ENCODE peak calls at places on chromosomes 7 and 10, in five cellular contexts. M is ascending aorta; G is stomach; H is CD8-positive, alpha-beta memory T cell; Z is CD8-positive, alpha-beta T cell. X is an unnamed sample.

GRCh38 chr7:116871061-116871700 is 8.8 kb downstream of the CAPZA2 start:
- DNase-seq in M (no peak), G (no peak), H (no peak), Z (no peak), X (no peak)

GRCh38 chr10:124171561-124171960 is 78.2 kb upstream of the CHST15 start:
- DNase-seq in M (no peak), G (no peak), H (no peak), Z (no peak), X (no peak)

GRCh38 chr7:91285966-91286365 is 21.7 kb downstream of the FZD1 start:
- DNase-seq in M (no peak), G (no peak), H (no peak), Z (no peak), X (no peak)

GRCh38 chr7:148303295-148304013 is 287.1 kb upstream of the C7orf33 start:
- DNase-seq in M (no peak), G (no peak), H (no peak), Z (no peak), X (no peak)

GRCh38 chr10:12707461-12708185 is 293.9 kb downstream of the CCDC3 start:
- DNase-seq in M (no peak), G (peak; percentile 24), H (no peak), Z (no peak), X (no peak)

GRCh38 chr7:115693779-115694178 is 336.8 kb downstream of the TFEC start:
- DNase-seq in M (no peak), G (no peak), H (no peak), Z (no peak), X (no peak)

GRCh38 chr10:60021324-60021723 is 115.0 kb upstream of the CCDC6 start:
- DNase-seq in M (no peak), G (no peak), H (no peak), Z (no peak), X (no peak)

GRCh38 chr7:7203813-7204575 is 21.6 kb downstream of the C1GALT1 start:
- DNase-seq in M (no peak), G (no peak), H (no peak), Z (no peak), X (no peak)

GRCh38 chr10:60434418-60435046 is 44.9 kb upstream of the ANK3 start:
- DNase-seq in M (no peak), G (no peak), H (no peak), Z (no peak), X (no peak)

DNA sequence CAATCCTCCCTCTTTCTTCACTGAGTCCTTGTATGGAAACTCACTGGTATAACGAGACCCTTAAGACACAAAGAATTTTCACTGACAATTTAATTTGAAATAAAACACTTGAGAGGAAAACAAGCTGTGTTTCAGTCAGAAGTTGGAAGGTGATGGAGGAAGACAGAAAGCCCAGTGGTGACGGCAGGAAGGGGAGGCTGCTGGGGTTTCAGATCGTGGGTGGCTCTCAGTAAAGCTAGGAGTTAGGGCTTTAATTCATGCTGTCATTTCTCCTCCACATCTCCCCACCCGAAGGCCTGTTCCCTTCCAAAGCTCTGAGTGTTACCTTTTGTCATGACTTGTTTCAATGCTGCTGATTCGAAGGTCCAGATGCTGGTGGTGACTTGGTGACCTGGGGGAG is 605.2 kb upstream of the DPP6 start:
- DNase-seq in M (no peak), G (no peak), H (no peak), Z (no peak), X (no peak)
- H3K4me3 ChIP-seq in M (no peak overlapping the region), G (no peak overlapping the region), H (no peak overlapping the region), Z (no peak overlapping the region), X (no peak overlapping the region)

GRCh38 chr7:143040209-143040710 is 11.9 kb upstream of the OR6V1 start:
- DNase-seq in M (no peak), G (no peak), H (no peak), Z (no peak), X (no peak)

GRCh38 chr7:143042821-143043271 is 9.3 kb upstream of the OR6V1 start:
- DNase-seq in M (no peak), G (no peak), H (no peak), Z (no peak), X (no peak)

GRCh38 chr7:143043391-143043790 is 8.8 kb upstream of the OR6V1 start:
- DNase-seq in M (no peak), G (no peak), H (no peak), Z (no peak), X (no peak)

GRCh38 chr7:143041346-143041745 is 10.8 kb upstream of the OR6V1 start:
- DNase-seq in M (no peak), G (no peak), H (no peak), Z (no peak), X (no peak)

GRCh38 chr7:143042159-143042820 is 9.9 kb upstream of the OR6V1 start:
- DNase-seq in M (no peak), G (no peak), H (no peak), Z (no peak), X (no peak)
- H3K27ac ChIP-seq in M (no peak overlapping the region), G (no peak overlapping the region), H (no peak overlapping the region), Z (no peak overlapping the region), X (no peak overlapping the region)

DNA sequence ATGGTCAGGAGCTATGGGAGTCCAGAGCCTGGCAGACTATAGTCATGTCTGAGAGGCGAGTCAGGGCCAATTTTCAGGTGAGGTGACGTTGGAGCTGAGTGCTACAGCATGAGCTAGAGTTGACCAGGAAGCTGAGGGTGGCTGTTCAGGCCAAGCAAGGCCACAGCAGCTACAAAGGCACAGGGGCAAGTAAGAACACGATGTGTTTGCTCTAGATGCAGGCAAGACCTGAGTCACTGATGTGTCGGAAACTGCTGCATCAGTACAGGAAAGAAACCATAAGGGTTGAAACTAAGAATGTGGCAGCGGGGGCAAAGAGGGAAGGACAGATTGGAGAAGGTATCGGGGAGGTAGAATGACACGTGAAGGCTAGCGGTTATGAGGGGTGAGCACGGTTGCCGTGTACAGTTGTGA is 11.8 kb upstream of the RRP12 start:
- DNase-seq in M (no peak), G (no peak), H (no peak), Z (no peak), X (no peak)
- H3K4me3 ChIP-seq in M (no peak overlapping the region), G (no peak overlapping the region), H (no peak overlapping the region), Z (no peak overlapping the region), X (no peak overlapping the region)

GRCh38 chr10:78763651-78764395 is 304.9 kb upstream of the ZMIZ1 start:
- DNase-seq in M (peak; percentile 26), G (no peak), H (no peak), Z (no peak), X (no peak)
- H3K27ac ChIP-seq in M (peak overlapping the region; percentile 89), G (no peak overlapping the region), H (no peak overlapping the region), Z (no peak overlapping the region), X (peak overlapping the region; percentile 58)

DNA sequence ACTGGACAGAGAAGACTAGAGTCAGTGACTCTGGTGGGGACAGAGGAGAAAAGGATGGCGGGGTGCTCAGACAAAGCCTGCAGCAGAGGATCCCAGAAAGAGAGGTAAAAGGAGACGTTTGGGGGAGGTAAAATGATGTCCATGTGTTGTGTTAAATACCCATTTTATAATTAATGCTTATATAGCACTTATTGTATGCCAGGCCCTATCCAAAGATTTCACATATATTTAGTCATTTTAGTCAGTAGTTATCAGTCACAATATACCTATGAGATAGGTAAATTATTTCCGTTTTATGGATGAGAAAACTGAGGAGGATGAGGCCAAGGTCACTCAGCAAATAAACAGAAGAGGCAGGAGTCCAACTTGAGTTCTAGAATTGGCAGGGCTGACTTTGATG is 144.6 kb upstream of the SEMA3E start:
- DNase-seq in M (no peak), G (no peak), H (no peak), Z (no peak), X (no peak)
- H3K4me3 ChIP-seq in M (no peak overlapping the region), G (no peak overlapping the region), H (no peak overlapping the region), Z (no peak overlapping the region), X (no peak overlapping the region)

GRCh38 chr10:102813734-102814455 is 23.3 kb downstream of the CYP17A1 start:
- DNase-seq in M (no peak), G (peak; percentile 72), H (no peak), Z (no peak), X (no peak)
- H3K27ac ChIP-seq in M (peak overlapping the region; percentile 95), G (peak overlapping the region; percentile 88), H (no peak overlapping the region), Z (no peak overlapping the region), X (peak overlapping the region; percentile 97)

DNA sequence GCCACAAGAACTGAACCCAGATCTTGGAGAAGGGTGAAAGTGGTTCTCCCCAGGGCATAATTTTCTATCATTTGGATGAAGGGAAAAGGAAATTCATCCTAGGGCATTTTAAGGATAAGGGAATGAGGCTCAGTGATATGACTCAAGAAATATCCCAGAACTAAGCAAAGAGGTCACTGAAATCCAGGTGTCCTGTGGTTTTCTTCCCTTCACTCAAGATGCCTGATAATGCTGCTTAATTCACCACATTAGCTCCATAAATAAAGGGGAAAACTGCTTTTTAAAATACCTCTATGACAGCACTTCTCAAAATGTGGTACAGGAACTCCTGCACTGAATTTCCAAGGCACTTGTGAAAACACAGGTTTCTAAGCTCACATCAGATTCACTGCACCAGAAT is 2.7 kb downstream of the IFIT3 start:
- DNase-seq in M (no peak), G (no peak), H (no peak), Z (no peak), X (no peak)
- H3K4me3 ChIP-seq in M (no peak overlapping the region), G (no peak overlapping the region), H (no peak overlapping the region), Z (no peak overlapping the region), X (no peak overlapping the region)

DNA sequence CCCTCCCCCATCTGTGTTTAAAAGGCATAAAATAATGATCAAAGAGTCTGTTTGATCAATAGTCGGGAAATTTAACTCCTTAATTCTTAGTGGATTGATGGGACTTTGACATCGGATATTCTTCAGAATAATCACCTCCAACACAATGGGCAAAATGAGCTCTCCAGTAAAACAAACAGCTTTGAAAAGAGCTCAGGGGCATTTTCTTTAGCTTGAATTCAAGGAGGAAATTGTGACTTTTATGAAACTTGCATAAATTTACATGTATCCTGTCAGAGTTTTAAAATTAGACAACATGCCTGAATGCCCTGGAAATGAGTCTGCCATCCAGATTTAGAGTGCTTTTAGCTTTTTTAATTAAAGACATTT is 118.8 kb downstream of the ARID5B start:
- DNase-seq in M (no peak), G (no peak), H (no peak), Z (no peak), X (no peak)
- H3K27ac ChIP-seq in M (peak overlapping the region; percentile 88), G (peak overlapping the region; percentile 66), H (no peak overlapping the region), Z (no peak overlapping the region), X (peak overlapping the region; percentile 80)

DNA sequence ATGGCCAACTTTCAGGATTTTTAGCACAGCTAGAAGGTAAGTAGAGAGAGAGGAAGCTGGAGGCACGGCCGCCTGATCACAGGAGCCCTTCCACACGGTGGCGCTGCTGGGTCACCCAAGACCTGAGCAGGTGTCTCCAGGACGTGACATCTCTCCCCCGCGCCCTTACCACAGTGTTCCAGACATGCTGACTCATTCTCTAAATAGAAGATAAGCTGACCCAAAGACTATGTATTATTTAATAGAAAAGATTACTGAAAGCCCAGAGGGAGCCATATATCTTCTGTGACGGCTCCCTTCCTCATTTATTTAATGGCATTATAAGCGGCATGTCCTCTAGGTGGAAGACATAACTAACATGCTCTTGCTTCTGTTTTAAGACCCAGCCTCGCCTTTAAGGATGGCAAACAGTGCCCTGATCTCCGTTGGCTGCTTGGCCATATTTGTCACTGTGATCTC is 26.0 kb upstream of the MALSU1 start:
- DNase-seq in M (peak; percentile 39), G (peak; percentile 98), H (peak; percentile 71), Z (peak; percentile 91), X (no peak)
- H3K4me3 ChIP-seq in M (no peak overlapping the region), G (no peak overlapping the region), H (no peak overlapping the region), Z (no peak overlapping the region), X (no peak overlapping the region)

GRCh38 chr7:122588621-122589020 is 110.3 kb downstream of the RNF133 start:
- DNase-seq in M (no peak), G (no peak), H (no peak), Z (no peak), X (no peak)

GRCh38 chr7:122584852-122585251 is 114.1 kb downstream of the RNF133 start:
- DNase-seq in M (no peak), G (no peak), H (no peak), Z (no peak), X (no peak)
- H3K27ac ChIP-seq in M (no peak overlapping the region), G (no peak overlapping the region), H (no peak overlapping the region), Z (no peak overlapping the region), X (no peak overlapping the region)

X was measured in coronary artery.